ENCODE peak calls at places on chromosomes 13 and 19, in seven cellular contexts. F is mucosa of descending colon; A is cardiac fibroblast; Z is activated T-cell treated with anti-CD3 and anti-CD28 coated beads, Interleukin-2, amount 50 U/mL, for 72 hours; W is NCI-H2081; O is hepatic stellate cell; Y is neural crest cell. J is an unnamed sample.

GRCh38 chr19:14107581-14108461 is 9.7 kb downstream of the PRKACA start:
- DNase-seq in F (no peak), A (peak), Z (no peak), W (no peak), O (peak), Y (no peak), J (no peak)

GRCh38 chr13:75180805-75181455 is 301.0 kb downstream of the TBC1D4 start:
- DNase-seq in F (no peak), A (peak), Z (no peak), W (no peak), O (peak), Y (no peak), J (no peak)

GRCh38 chr19:11102944-11103343 is 13.7 kb downstream of the LDLR start:
- DNase-seq in F (no peak), A (no peak), Z (no peak), W (no peak), O (no peak), Y (no peak), J (no peak)

GRCh38 chr13:109140777-109141354 is 511.5 kb downstream of the MYO16 start:
- DNase-seq in F (no peak), A (no peak), Z (no peak), W (no peak), O (no peak), Y (no peak), J (no peak)

GRCh38 chr13:99281811-99282263 is 23.7 kb upstream of the GPR18 start:
- DNase-seq in F (peak), A (no peak), Z (peak), W (no peak), O (no peak), Y (no peak), J (no peak)

GRCh38 chr13:39038569-39038898 is 278 bp downstream of the NHLRC3 start:
- DNase-seq in F (peak), A (peak), Z (peak), W (no peak), O (peak), Y (no peak), J (peak)

GRCh38 chr19:8466018-8466417 is 21.2 kb downstream of the HNRNPM start:
- DNase-seq in F (no peak), A (no peak), Z (no peak), W (no peak), O (peak), Y (no peak), J (no peak)

GRCh38 chr13:28478127-28478526 is 16.8 kb downstream of the FLT1 start:
- DNase-seq in F (no peak), A (peak), Z (no peak), W (no peak), O (no peak), Y (no peak), J (no peak)

GRCh38 chr19:18520848-18521691 is 800 bp downstream of the ELL start:
- DNase-seq in F (peak), A (no peak), Z (peak), W (no peak), O (no peak), Y (peak), J (no peak)

GRCh38 chr19:17194608-17195007 is 20.5 kb upstream of the USE1 start:
- DNase-seq in F (no peak), A (no peak), Z (no peak), W (no peak), O (no peak), Y (no peak), J (no peak)

GRCh38 chr19:31981545-31981944 is 363.9 kb upstream of the ZNF507 start:
- DNase-seq in F (no peak), A (no peak), Z (no peak), W (no peak), O (no peak), Y (no peak), J (no peak)

GRCh38 chr19:343941-344624 is 513 bp downstream of the MIER2 start:
- DNase-seq in F (no peak), A (peak), Z (peak), W (peak), O (peak), Y (peak), J (no peak)

GRCh38 chr19:812819-813358 is 8.9 kb downstream of the PLPPR3 start:
- DNase-seq in F (no peak), A (no peak), Z (no peak), W (no peak), O (no peak), Y (no peak), J (no peak)

GRCh38 chr19:54439174-54439851 is 9.7 kb upstream of the LENG8 start:
- DNase-seq in F (peak), A (peak), Z (no peak), W (no peak), O (no peak), Y (peak), J (peak)

GRCh38 chr19:48511321-48511731 is 309 bp downstream of the LMTK3 start:
- DNase-seq in F (peak), A (no peak), Z (peak), W (no peak), O (no peak), Y (no peak), J (no peak)

GRCh38 chr13:112103971-112104872 is 37.3 kb downstream of the SOX1 start:
- DNase-seq in F (peak), A (no peak), Z (no peak), W (no peak), O (no peak), Y (peak), J (no peak)

GRCh38 chr13:44394649-44395048 is 21.0 kb downstream of the SERP2 start:
- DNase-seq in F (no peak), A (no peak), Z (no peak), W (no peak), O (no peak), Y (no peak), J (no peak)

GRCh38 chr13:50326746-50327145 is 311.5 kb downstream of the KCNRG start:
- DNase-seq in F (no peak), A (no peak), Z (no peak), W (no peak), O (no peak), Y (no peak), J (no peak)

GRCh38 chr13:106589716-106590115 is 21.8 kb upstream of the ARGLU1 start:
- DNase-seq in F (no peak), A (peak), Z (no peak), W (no peak), O (no peak), Y (no peak), J (no peak)

GRCh38 chr13:94061316-94061715 is 418.2 kb downstream of the DCT start:
- DNase-seq in F (no peak), A (peak), Z (no peak), W (no peak), O (no peak), Y (no peak), J (no peak)

GRCh38 chr19:10295305-10295846 is 5.6 kb downstream of the ICAM5 start:
- DNase-seq in F (peak), A (no peak), Z (peak), W (no peak), O (no peak), Y (no peak), J (no peak)

GRCh38 chr19:6733338-6734095 is 3.9 kb downstream of the GPR108 start:
- DNase-seq in F (peak), A (no peak), Z (no peak), W (no peak), O (no peak), Y (no peak), J (no peak)

GRCh38 chr19:14477417-14478112 is 2.4 kb upstream of the PTGER1 start:
- DNase-seq in F (no peak), A (no peak), Z (no peak), W (no peak), O (peak), Y (no peak), J (no peak)

GRCh38 chr19:8206147-8207087 is 2.8 kb upstream of the CERS4 start:
- DNase-seq in F (no peak), A (no peak), Z (no peak), W (no peak), O (no peak), Y (no peak), J (no peak)

GRCh38 chr19:44003461-44004134 is 841 bp downstream of the ZNF230 start:
- DNase-seq in F (no peak), A (peak), Z (peak), W (no peak), O (peak), Y (no peak), J (no peak)

GRCh38 chr13:33606692-33607091 is 211.3 kb upstream of the RFC3 start:
- DNase-seq in F (no peak), A (peak), Z (no peak), W (no peak), O (no peak), Y (peak), J (peak)

J was measured in dorsolateral prefrontal cortex.